ENCODE peak calls at places on chromosomes 4 and X, in nine cellular contexts. Z is activated CD4-positive, alpha-beta T cell treated with anti-CD3 and anti-CD28 coated beads for 24 hours; J is astrocyte of the spinal cord; K is stimulated activated CD8-positive, alpha-beta memory T cell treated with anti-CD3 and anti-CD28 coated beads, Interleukin-7, amount 100 ng/mL, for 4 hours; X is NCI-H2171 treated with DMSO at 0.1 percent for 48 hours; D is NCI-H510A treated with DMSO at 0.1 percent for 48 hours; B is psoas muscle; F is right atrium auricular region; T is suprapubic skin. L is an unnamed sample.

GRCh38 chrX:125340508-125340907 is 20.8 kb downstream of the TEX13C start:
- DNase-seq in Z (no peak), K (no peak), D (no peak), J (no peak), T (no peak), X (no peak), B (no peak), F (no peak), L (no peak)

GRCh38 chr4:5385741-5386251 is 322.6 kb downstream of the EVC2 start:
- DNase-seq in Z (no peak), X (no peak), D (no peak), T (no peak), F (no peak), B (no peak), J (no peak), K (no peak), L (no peak)

GRCh38 chr4:61505773-61506640 is 305.9 kb downstream of the ADGRL3 start:
- DNase-seq in T (no peak), X (no peak), J (no peak), F (no peak), B (no peak), K (no peak), D (no peak), Z (no peak), L (no peak)

GRCh38 chr4:71009091-71009490 is 15.6 kb downstream of the DCK start:
- DNase-seq in Z (no peak), B (no peak), X (no peak), J (peak), D (no peak), K (no peak), F (no peak), T (no peak), L (no peak)

GRCh38 chrX:16722481-16722880 is 3.1 kb downstream of the SYAP1 start:
- DNase-seq in K (no peak), Z (no peak), F (no peak), T (no peak), D (no peak), B (no peak), X (no peak), J (no peak), L (no peak)

GRCh38 chr4:6573986-6574746 is 823 bp upstream of the MAN2B2 start:
- DNase-seq in F (no peak), D (no peak), T (no peak), X (no peak), J (no peak), K (no peak), Z (no peak), B (no peak), L (no peak)

GRCh38 chr4:41192136-41192535 is 22.2 kb downstream of the APBB2 start:
- DNase-seq in D (no peak), K (no peak), J (peak), Z (no peak), X (no peak), B (no peak), F (no peak), T (no peak), L (no peak)

GRCh38 chr4:159367421-159368105 is 264.7 kb downstream of the RAPGEF2 start:
- DNase-seq in T (no peak), D (no peak), J (no peak), Z (no peak), B (no peak), K (no peak), X (no peak), F (no peak), L (no peak)

GRCh38 chr4:163810757-163811156 is 316.3 kb downstream of the TMA16 start:
- DNase-seq in J (no peak), T (no peak), F (no peak), D (no peak), Z (no peak), K (no peak), X (no peak), B (no peak), L (no peak)

GRCh38 chr4:168751263-168752225 is 254.7 kb downstream of the PALLD start:
- DNase-seq in Z (no peak), F (no peak), J (peak), X (no peak), D (no peak), B (no peak), T (no peak), K (no peak), L (no peak)

GRCh38 chrX:98398542-98398941 is 1514.8 kb downstream of the RPA4 start:
- DNase-seq in J (no peak), D (no peak), F (no peak), B (no peak), T (no peak), Z (no peak), X (no peak), K (no peak), L (no peak)

GRCh38 chrX:96906741-96907140 is 23.0 kb downstream of the RPA4 start:
- DNase-seq in X (no peak), B (no peak), K (no peak), F (no peak), D (no peak), T (no peak), Z (no peak), J (peak), L (no peak)

GRCh38 chr4:168830777-168831512 is 179.1 kb downstream of the CBR4 start:
- DNase-seq in B (no peak), Z (no peak), D (no peak), T (no peak), X (no peak), K (no peak), J (peak), F (no peak), L (no peak)

GRCh38 chr4:10204401-10205058 is 87.9 kb upstream of the WDR1 start:
- DNase-seq in T (no peak), X (no peak), B (peak), Z (no peak), D (no peak), K (no peak), F (no peak), J (no peak), L (no peak)

GRCh38 chr4:188624370-188624769 is 485.1 kb downstream of the TRIML1 start:
- DNase-seq in K (no peak), T (no peak), D (no peak), B (no peak), Z (no peak), X (no peak), J (no peak), F (no peak), L (no peak)

GRCh38 chrX:22063284-22063683 is 31.2 kb downstream of the PHEX start:
- DNase-seq in K (peak), D (no peak), X (no peak), Z (peak), T (no peak), F (no peak), J (no peak), B (no peak), L (peak)

GRCh38 chr4:176387571-176387970 is 67.8 kb downstream of the SPCS3 start:
- DNase-seq in B (no peak), X (no peak), D (no peak), Z (no peak), K (no peak), J (peak), F (no peak), T (no peak), L (no peak)

GRCh38 chrX:19709812-19710518 is 177.4 kb downstream of the SH3KBP1 start:
- DNase-seq in Z (no peak), K (no peak), F (no peak), X (no peak), B (no peak), J (peak), T (no peak), D (no peak), L (no peak)

GRCh38 chr4:181971973-181972372 is 271.2 kb upstream of the TENM3 start:
- DNase-seq in Z (no peak), D (no peak), F (no peak), J (no peak), B (no peak), X (no peak), K (no peak), T (no peak), L (no peak)

GRCh38 chr4:26237916-26238315 is 82.9 kb upstream of the RBPJ start:
- DNase-seq in J (no peak), F (no peak), T (no peak), B (no peak), X (no peak), K (no peak), Z (no peak), D (no peak), L (no peak)

GRCh38 chr4:140092094-140092820 is 61.7 kb downstream of the MAML3 start:
- DNase-seq in T (peak), K (no peak), F (peak), B (peak), Z (no peak), D (peak), X (peak), J (no peak), L (no peak)

GRCh38 chr4:119731146-119731742 is 102.6 kb upstream of the PDE5A start:
- DNase-seq in X (no peak), Z (no peak), J (no peak), T (no peak), D (no peak), K (no peak), B (no peak), F (no peak), L (no peak)

GRCh38 chr4:79445371-79445781 is 37.3 kb upstream of the GK2 start:
- DNase-seq in F (no peak), B (no peak), D (peak), K (no peak), J (peak), Z (no peak), X (peak), T (peak), L (no peak)

GRCh38 chr4:102623622-102624021 is 122.5 kb downstream of the NFKB1 start:
- DNase-seq in J (peak), D (peak), T (no peak), K (no peak), Z (no peak), B (no peak), F (no peak), X (no peak), L (no peak)

GRCh38 chr4:152259866-152260265 is 276.0 kb downstream of the FBXW7 start:
- DNase-seq in T (no peak), Z (no peak), X (no peak), K (no peak), F (no peak), D (no peak), J (peak), B (no peak), L (no peak)

GRCh38 chr4:61447918-61448317 is 247.8 kb downstream of the ADGRL3 start:
- DNase-seq in X (no peak), K (no peak), D (no peak), Z (no peak), J (no peak), F (no peak), T (no peak), B (no peak), L (no peak)

GRCh38 chr4:119550857-119551532 is 77.6 kb downstream of the PDE5A start:
- DNase-seq in K (no peak), D (no peak), F (no peak), X (no peak), B (no peak), Z (no peak), T (no peak), J (peak), L (no peak)

GRCh38 chrX:65697915-65698796 is 30.7 kb downstream of the MSN start:
- DNase-seq in X (no peak), B (peak), D (no peak), J (no peak), T (no peak), F (peak), K (peak), Z (peak), L (peak)

GRCh38 chr4:72312032-72312650 is 256.9 kb downstream of the ADAMTS3 start:
- DNase-seq in T (peak), F (peak), D (no peak), K (no peak), Z (no peak), X (no peak), B (peak), J (peak), L (no peak)

GRCh38 chr4:158624889-158625478 is 46.7 kb downstream of the C4orf46 start:
- DNase-seq in K (no peak), X (peak), D (peak), B (no peak), J (peak), T (no peak), F (no peak), Z (no peak), L (no peak)

GRCh38 chr4:118736867-118737266 is 51.7 kb downstream of the METTL14 start:
- DNase-seq in D (no peak), J (no peak), Z (no peak), K (no peak), B (no peak), T (no peak), F (no peak), X (no peak), L (no peak)

GRCh38 chr4:74999714-75000309 is 66.9 kb downstream of the PARM1 start:
- DNase-seq in Z (no peak), B (no peak), K (no peak), X (peak), T (no peak), D (no peak), J (no peak), F (no peak), L (no peak)

GRCh38 chr4:145481164-145481941 is at the start of gene SMAD1:
- DNase-seq in Z (peak), X (peak), F (peak), K (no peak), T (peak), D (peak), J (peak), B (peak), L (peak)

GRCh38 chr4:177964061-177964460 is 521.8 kb upstream of the AGA start:
- DNase-seq in K (no peak), X (no peak), B (no peak), T (no peak), D (no peak), Z (no peak), F (no peak), J (peak), L (no peak)

GRCh38 chr4:117064297-117064696 is 21.1 kb downstream of the TRAM1L1 start:
- DNase-seq in X (no peak), F (no peak), B (no peak), Z (no peak), D (no peak), K (no peak), J (peak), T (no peak), L (no peak)

GRCh38 chr4:144547678-144548298 is 98.2 kb upstream of the HHIP start:
- DNase-seq in Z (no peak), B (no peak), K (no peak), T (no peak), F (no peak), D (no peak), X (no peak), J (no peak), L (no peak)

GRCh38 chr4:22237155-22237751 is 278.6 kb downstream of the ADGRA3 start:
- DNase-seq in D (no peak), T (no peak), J (no peak), K (no peak), Z (peak), B (no peak), X (no peak), F (no peak), L (peak)

GRCh38 chrX:5936438-5936837 is 292.2 kb downstream of the NLGN4X start:
- DNase-seq in D (no peak), J (no peak), B (peak), X (no peak), T (no peak), Z (no peak), K (no peak), F (no peak), L (no peak)

GRCh38 chr4:6942238-6942800 is 32.7 kb downstream of the TBC1D14 start:
- DNase-seq in B (no peak), K (no peak), J (peak), D (no peak), Z (no peak), F (no peak), T (no peak), X (no peak), L (no peak)

L was measured in stimulated activated CD4-positive, alpha-beta T cell treated with anti-CD3 and anti-CD28 coated beads, Interleukin-15, amount 100 ng/mL, for 48 hours.